ENCODE peak calls at places on chromosome 13, in seven cellular contexts. R, M, G, H, O, B and T are unnamed samples.

GRCh38 chr13:61728468-61728867 is 312.8 kb upstream of the PCDH20 start:
- DNase-seq in R (no peak), M (no peak), G (no peak), H (peak; percentile 7), O (no peak), B (no peak), T (no peak)

GRCh38 chr13:31755211-31755610 is 15.9 kb downstream of the RXFP2 start:
- DNase-seq in R (no peak), M (no peak), G (no peak), H (no peak), O (no peak), B (no peak), T (no peak)

GRCh38 chr13:30908416-30908980 is 2.4 kb downstream of the MEDAG start:
- DNase-seq in R (no peak), M (no peak), G (no peak), H (no peak), O (no peak), B (no peak), T (no peak)

GRCh38 chr13:46553521-46553885 is 533 bp downstream of the LRCH1 start:
- DNase-seq in R (no peak), M (no peak), G (no peak), H (no peak), O (peak; percentile 12), B (no peak), T (no peak)

GRCh38 chr13:110471833-110472162 is 89.7 kb downstream of the RAB20 start:
- DNase-seq in R (no peak), M (no peak), G (no peak), H (peak; percentile 90), O (no peak), B (no peak), T (peak; percentile 20)

GRCh38 chr13:26202365-26202972 is 19.6 kb downstream of the RNF6 start:
- DNase-seq in R (no peak), M (no peak), G (no peak), H (no peak), O (no peak), B (no peak), T (no peak)

GRCh38 chr13:86862137-86862536 is 809.0 kb upstream of the SLITRK5 start:
- DNase-seq in R (no peak), M (no peak), G (no peak), H (no peak), O (no peak), B (no peak), T (no peak)

GRCh38 chr13:33016414-33017409 is at the start of gene KL:
- DNase-seq in R (no peak), M (no peak), G (no peak), H (peak; percentile 60), O (no peak), B (no peak), T (no peak)

GRCh38 chr13:107600986-107601385 is 614.4 kb downstream of the LIG4 start:
- DNase-seq in R (no peak), M (no peak), G (no peak), H (no peak), O (no peak), B (no peak), T (no peak)

GRCh38 chr13:25633108-25633507 is 261.3 kb downstream of the ATP8A2 start:
- DNase-seq in R (peak; percentile 11), M (no peak), G (no peak), H (no peak), O (no peak), B (no peak), T (no peak)

GRCh38 chr13:41428155-41428554 is 29.2 kb upstream of the RGCC start:
- DNase-seq in R (peak; percentile 6), M (peak; percentile 11), G (no peak), H (no peak), O (no peak), B (no peak), T (peak; percentile 18)

GRCh38 chr13:43687038-43687437 is 99.7 kb downstream of the ENOX1 start:
- DNase-seq in R (no peak), M (no peak), G (no peak), H (no peak), O (no peak), B (no peak), T (no peak)

GRCh38 chr13:76991796-76992547 is at the start of gene CLN5:
- DNase-seq in R (peak; percentile 82), M (peak; percentile 86), G (peak; percentile 90), H (peak; percentile 96), O (peak; percentile 75), B (peak; percentile 97), T (peak; percentile 88)

GRCh38 chr13:45179428-45179827 is 21.4 kb downstream of the KCTD4 start:
- DNase-seq in R (no peak), M (no peak), G (no peak), H (peak; percentile 63), O (no peak), B (no peak), T (no peak)

GRCh38 chr13:44132710-44133109 is 240.9 kb upstream of the SERP2 start:
- DNase-seq in R (no peak), M (no peak), G (no peak), H (peak; percentile 88), O (no peak), B (peak; percentile 92), T (no peak)

GRCh38 chr13:39452412-39452811 is 150.6 kb downstream of the LHFPL6 start:
- DNase-seq in R (no peak), M (no peak), G (no peak), H (peak; percentile 12), O (no peak), B (no peak), T (no peak)

GRCh38 chr13:100916943-100917342 is 242.3 kb upstream of the TMTC4 start:
- DNase-seq in R (no peak), M (no peak), G (no peak), H (no peak), O (no peak), B (no peak), T (no peak)

GRCh38 chr13:75550159-75550567 is 572 bp downstream of the UCHL3 start:
- DNase-seq in R (no peak), M (no peak), G (no peak), H (peak; percentile 85), O (no peak), B (no peak), T (no peak)

GRCh38 chr13:98909016-98909415 is 68.8 kb downstream of the DOCK9 start:
- DNase-seq in R (no peak), M (no peak), G (no peak), H (peak; percentile 42), O (no peak), B (no peak), T (no peak)

GRCh38 chr13:77584111-77584510 is 48.6 kb downstream of the SCEL start:
- DNase-seq in R (no peak), M (no peak), G (no peak), H (peak; percentile 21), O (no peak), B (no peak), T (peak; percentile 35)

GRCh38 chr13:114042066-114042815 is 68.4 kb upstream of the C13orf46 start:
- DNase-seq in R (no peak), M (no peak), G (no peak), H (no peak), O (no peak), B (no peak), T (no peak)

GRCh38 chr13:73851104-73851503 is 283.1 kb downstream of the KLF12 start:
- DNase-seq in R (no peak), M (no peak), G (no peak), H (no peak), O (no peak), B (no peak), T (no peak)